ENCODE peak calls at places on chromosome 20, in four cellular contexts. X is pancreas; A is activated CD8-positive, alpha-beta T cell treated with anti-CD3 and anti-CD28 coated beads for 36 hours; F is uterus. Q is an unnamed sample.

GRCh38 chr20:59789641-59790040 is 143.8 kb downstream of the SYCP2 start:
- DNase-seq in F (no peak), X (no peak), A (no peak), Q (no peak)

GRCh38 chr20:42435230-42435629 is 754.5 kb downstream of the PTPRT start:
- DNase-seq in F (no peak), X (no peak), A (no peak), Q (no peak)

GRCh38 chr20:11952621-11953020 is 34.9 kb downstream of the BTBD3 start:
- DNase-seq in F (no peak), X (no peak), A (no peak), Q (no peak)

GRCh38 chr20:15818651-15819071 is 754.6 kb downstream of the KIF16B start:
- DNase-seq in A (no peak), X (peak; percentile 19), F (no peak), Q (no peak)

GRCh38 chr20:39271205-39271604 is 309.1 kb downstream of the DHX35 start:
- DNase-seq in F (no peak), A (no peak), X (no peak), Q (no peak)

GRCh38 chr20:53434662-53435061 is 159.0 kb downstream of the ZNF217 start:
- DNase-seq in A (no peak), X (no peak), F (no peak), Q (no peak)

GRCh38 chr20:46300281-46300680 is 8.0 kb downstream of the CDH22 start:
- DNase-seq in A (no peak), X (no peak), F (no peak), Q (no peak)

GRCh38 chr20:32153156-32153665 is 43.7 kb downstream of the TM9SF4 start:
- DNase-seq in A (no peak), F (no peak), X (no peak), Q (no peak)

GRCh38 chr20:38298768-38299288 is 5.1 kb upstream of the BPI start:
- DNase-seq in A (no peak), X (peak; percentile 18), F (peak; percentile 91), Q (no peak)

GRCh38 chr20:63139856-63140255 is 76.1 kb downstream of the YTHDF1 start:
- DNase-seq in X (no peak), F (no peak), A (no peak), Q (no peak)

GRCh38 chr20:59441860-59442810 is 141.7 kb downstream of the EDN3 start:
- DNase-seq in A (peak; percentile 11), X (no peak), F (no peak), Q (no peak)

GRCh38 chr20:63538204-63539091 is 1.3 kb upstream of the PTK6 start:
- DNase-seq in X (peak; percentile 88), F (no peak), A (peak; percentile 61), Q (peak; percentile 89)

GRCh38 chr20:45822863-45823262 is 4.2 kb downstream of the TNNC2 start:
- DNase-seq in A (no peak), X (no peak), F (no peak), Q (peak; percentile 49)

GRCh38 chr20:48758206-48758820 is 69.5 kb downstream of the PREX1 start:
- DNase-seq in A (peak; percentile 59), F (no peak), X (no peak), Q (no peak)

GRCh38 chr20:12640255-12640654 is 368.5 kb upstream of the SPTLC3 start:
- DNase-seq in F (no peak), A (no peak), X (no peak), Q (no peak)

GRCh38 chr20:58833921-58834320 is 16.8 kb downstream of the GNAS-AS1 start:
- DNase-seq in F (no peak), X (no peak), A (no peak), Q (no peak)

GRCh38 chr20:44800398-44801046 is 9.8 kb downstream of the RIMS4 start:
- DNase-seq in A (peak; percentile 59), F (no peak), X (no peak), Q (no peak)
- TF ChIP-seq CTCF in A (peak; percentile 31), F (no peak), X (no peak), Q (no peak)

GRCh38 chr20:50004175-50004574 is 21.4 kb downstream of the SNAI1 start:
- DNase-seq in X (no peak), A (no peak), F (no peak), Q (no peak)

GRCh38 chr20:50007369-50007768 is 24.6 kb downstream of the SNAI1 start:
- DNase-seq in F (no peak), A (no peak), X (no peak), Q (no peak)

GRCh38 chr20:50005378-50006020 is 22.7 kb downstream of the SNAI1 start:
- DNase-seq in A (no peak), X (no peak), F (no peak), Q (no peak)

GRCh38 chr20:50009521-50010454 is 27.0 kb downstream of the SNAI1 start:
- DNase-seq in A (no peak), X (no peak), F (no peak), Q (no peak)

DNA sequence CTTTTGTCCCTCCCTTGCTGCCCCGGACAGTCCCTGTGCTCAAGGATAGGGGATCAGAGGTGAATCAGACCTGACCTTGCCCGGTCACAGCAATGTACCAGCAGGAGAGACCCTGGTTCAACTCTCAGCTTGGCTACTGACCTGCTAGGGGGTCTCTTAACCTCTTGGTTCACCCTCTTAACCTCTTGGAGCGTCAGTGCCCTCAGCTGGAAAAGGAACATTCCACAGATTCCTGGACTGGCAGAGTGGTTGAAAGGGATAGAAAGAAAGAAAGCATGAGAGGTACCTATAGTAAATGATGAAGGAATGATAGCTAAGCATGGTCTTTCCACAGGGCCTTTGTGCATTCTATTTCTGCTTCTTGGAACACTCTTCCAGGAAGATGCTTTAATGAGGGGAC is 25.2 kb downstream of the SNAI1 start:
- DNase-seq in X (no peak), F (no peak), A (no peak), Q (no peak)
- TF ChIP-seq CTCF in X (no peak), F (no peak), A (no peak), Q (no peak)

GRCh38 chr20:18405826-18406225 is 61.0 kb downstream of the DZANK1 start:
- DNase-seq in A (no peak), F (no peak), X (no peak), Q (no peak)
- TF ChIP-seq CTCF in A (no peak), F (no peak), X (no peak), Q (no peak)

GRCh38 chr20:14336667-14337066 is 745 bp downstream of the FLRT3 start:
- DNase-seq in F (no peak), A (no peak), X (no peak), Q (peak; percentile 18)

GRCh38 chr20:14333734-14334133 is 3.7 kb downstream of the FLRT3 start:
- DNase-seq in A (no peak), X (no peak), F (no peak), Q (no peak)

GRCh38 chr20:14335122-14335521 is 2.3 kb downstream of the FLRT3 start:
- DNase-seq in X (no peak), A (no peak), F (no peak), Q (no peak)

GRCh38 chr20:14332796-14333345 is 4.5 kb downstream of the FLRT3 start:
- DNase-seq in X (no peak), A (no peak), F (no peak), Q (no peak)

GRCh38 chr20:14334306-14334930 is 3.0 kb downstream of the FLRT3 start:
- DNase-seq in X (peak; percentile 40), A (no peak), F (peak; percentile 18), Q (peak; percentile 51)
- TF ChIP-seq CTCF in X (no peak), A (no peak), F (peak; percentile 37), Q (peak; percentile 75)

GRCh38 chr20:2207770-2208097 is 88.1 kb upstream of the TGM3 start:
- DNase-seq in F (no peak), X (no peak), A (no peak), Q (no peak)
- TF ChIP-seq CTCF in F (no peak), X (no peak), A (peak; percentile 24), Q (peak; percentile 44)

GRCh38 chr20:33541797-33542196 is 51.9 kb downstream of the CBFA2T2 start:
- DNase-seq in A (no peak), X (no peak), F (no peak), Q (no peak)

GRCh38 chr20:33539129-33539528 is 49.2 kb downstream of the CBFA2T2 start:
- DNase-seq in F (no peak), X (no peak), A (no peak), Q (no peak)

GRCh38 chr20:33541074-33541473 is 51.2 kb downstream of the CBFA2T2 start:
- DNase-seq in X (no peak), A (no peak), F (no peak), Q (no peak)

GRCh38 chr20:33540427-33540826 is 50.5 kb downstream of the CBFA2T2 start:
- DNase-seq in X (no peak), F (no peak), A (no peak), Q (no peak)

DNA sequence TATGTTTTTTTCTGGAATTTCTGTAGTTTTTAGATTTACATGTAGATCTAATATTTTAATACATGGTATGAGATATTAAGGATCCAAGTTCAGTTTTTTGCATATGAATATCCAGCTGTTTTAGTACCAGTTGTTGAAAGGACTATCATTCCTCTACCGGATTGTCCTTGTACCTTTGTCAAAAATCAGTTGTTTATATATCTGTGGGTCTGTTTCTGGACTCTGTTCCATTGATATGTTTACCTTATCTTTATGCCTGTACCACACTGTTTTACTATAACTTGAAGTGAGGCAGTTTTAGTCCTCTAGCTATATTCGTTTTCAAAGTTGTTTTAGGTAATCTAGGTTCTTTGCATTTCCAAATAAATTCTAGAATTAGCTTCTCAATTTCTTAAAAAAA is 47.7 kb downstream of the CBFA2T2 start:
- DNase-seq in F (no peak), A (no peak), X (no peak), Q (no peak)
- TF ChIP-seq CTCF in F (no peak), A (no peak), X (no peak), Q (no peak)